ENCODE peak calls at places on chromosomes 12 and 14, in five cellular contexts. P, O, B, H and A are unnamed samples.

GRCh38 chr12:67630373-67631088 is 18.0 kb upstream of the DYRK2 start:
- DNase-seq in O (peak), H (no peak), P (no peak), B (peak), A (peak)

GRCh38 chr12:82666830-82667229 is 19.9 kb upstream of the TMTC2 start:
- DNase-seq in B (no peak), H (no peak), P (no peak), O (no peak), A (no peak)

GRCh38 chr14:81164167-81164774 is 56.5 kb downstream of the GTF2A1 start:
- DNase-seq in H (peak), O (peak), P (peak), B (peak), A (peak)

GRCh38 chr12:107618106-107618505 is 67.5 kb upstream of the PWP1 start:
- DNase-seq in H (no peak), B (no peak), O (no peak), P (no peak), A (no peak)

GRCh38 chr14:96631030-96631429 is 128.8 kb downstream of the PAPOLA start:
- DNase-seq in H (peak), B (no peak), O (no peak), P (no peak), A (no peak)

GRCh38 chr14:105055334-105055733 is 9.9 kb downstream of the GPR132 start:
- DNase-seq in B (no peak), O (no peak), P (no peak), H (no peak), A (no peak)

GRCh38 chr12:89211456-89211855 is 140.8 kb downstream of the DUSP6 start:
- DNase-seq in B (no peak), H (no peak), P (no peak), O (no peak), A (no peak)

GRCh38 chr14:86543531-86543930 is 1013.6 kb downstream of the FLRT2 start:
- DNase-seq in B (no peak), O (no peak), P (no peak), H (no peak), A (no peak)

GRCh38 chr12:89160716-89161123 is 191.6 kb downstream of the DUSP6 start:
- DNase-seq in B (no peak), O (no peak), H (no peak), P (no peak), A (peak)

GRCh38 chr12:31558521-31558920 is 32.4 kb downstream of the DENND5B start:
- DNase-seq in H (no peak), P (no peak), B (no peak), O (no peak), A (no peak)

GRCh38 chr14:60561845-60562746 is 53.1 kb downstream of the SIX6 start:
- DNase-seq in H (peak), O (peak), P (peak), B (peak), A (peak)

GRCh38 chr12:102406033-102406584 is 74.3 kb downstream of the IGF1 start:
- DNase-seq in O (no peak), P (no peak), H (no peak), B (peak), A (peak)

GRCh38 chr14:72731252-72732020 is 162.5 kb downstream of the DPF3 start:
- DNase-seq in B (no peak), O (no peak), P (no peak), H (no peak), A (no peak)

GRCh38 chr12:69779928-69780327 is 41.3 kb downstream of the RAB3IP start:
- DNase-seq in H (peak), O (no peak), P (peak), B (no peak), A (peak)

GRCh38 chr12:98053202-98053601 is 462.2 kb upstream of the TMPO start:
- DNase-seq in P (no peak), H (no peak), O (no peak), B (no peak), A (no peak)

GRCh38 chr12:49487605-49488004 is 51.2 kb upstream of the KCNH3 start:
- DNase-seq in B (peak), H (no peak), O (no peak), P (no peak), A (no peak)

GRCh38 chr12:123938679-123939480 is 33.8 kb downstream of the CCDC92 start:
- DNase-seq in P (peak), H (peak), O (no peak), B (no peak), A (peak)

GRCh38 chr12:15152864-15153263 is 68.4 kb downstream of the RERG start:
- DNase-seq in P (no peak), H (no peak), B (no peak), O (no peak), A (no peak)

GRCh38 chr12:2450553-2450952 is 344.2 kb upstream of the FKBP4 start:
- DNase-seq in O (no peak), P (no peak), B (no peak), H (no peak), A (no peak)

GRCh38 chr14:73777420-73777819 is 63.2 kb upstream of the PNMA1 start:
- DNase-seq in H (no peak), O (no peak), P (no peak), B (no peak), A (no peak)

GRCh38 chr12:92624236-92624635 is 78.6 kb upstream of the PLEKHG7 start:
- DNase-seq in H (no peak), O (no peak), P (peak), B (no peak), A (no peak)

GRCh38 chr12:100986595-100987547 is 192.3 kb downstream of the ANO4 start:
- DNase-seq in B (no peak), P (no peak), H (no peak), O (no peak), A (no peak)

GRCh38 chr12:45235087-45236025 is 19.5 kb downstream of the ANO6 start:
- DNase-seq in H (no peak), P (peak), B (no peak), O (peak), A (no peak)

GRCh38 chr14:99647407-99647806 is 2.5 kb downstream of the HHIPL1 start:
- DNase-seq in O (no peak), B (no peak), H (no peak), P (no peak), A (no peak)

GRCh38 chr12:109995366-109995702 is 834 bp downstream of the GIT2 start:
- DNase-seq in P (no peak), H (no peak), B (no peak), O (no peak), A (no peak)
- TF ChIP-seq RFX5 in P (no peak), H (no peak), B (no peak), O (no peak), A (no peak)

GRCh38 chr14:68417007-68417659 is 375.7 kb downstream of the ZFP36L1 start:
- DNase-seq in H (no peak), O (no peak), B (no peak), P (no peak), A (no peak)
- TF ChIP-seq RFX5 in H (no peak), O (no peak), B (no peak), P (no peak), A (no peak)

DNA sequence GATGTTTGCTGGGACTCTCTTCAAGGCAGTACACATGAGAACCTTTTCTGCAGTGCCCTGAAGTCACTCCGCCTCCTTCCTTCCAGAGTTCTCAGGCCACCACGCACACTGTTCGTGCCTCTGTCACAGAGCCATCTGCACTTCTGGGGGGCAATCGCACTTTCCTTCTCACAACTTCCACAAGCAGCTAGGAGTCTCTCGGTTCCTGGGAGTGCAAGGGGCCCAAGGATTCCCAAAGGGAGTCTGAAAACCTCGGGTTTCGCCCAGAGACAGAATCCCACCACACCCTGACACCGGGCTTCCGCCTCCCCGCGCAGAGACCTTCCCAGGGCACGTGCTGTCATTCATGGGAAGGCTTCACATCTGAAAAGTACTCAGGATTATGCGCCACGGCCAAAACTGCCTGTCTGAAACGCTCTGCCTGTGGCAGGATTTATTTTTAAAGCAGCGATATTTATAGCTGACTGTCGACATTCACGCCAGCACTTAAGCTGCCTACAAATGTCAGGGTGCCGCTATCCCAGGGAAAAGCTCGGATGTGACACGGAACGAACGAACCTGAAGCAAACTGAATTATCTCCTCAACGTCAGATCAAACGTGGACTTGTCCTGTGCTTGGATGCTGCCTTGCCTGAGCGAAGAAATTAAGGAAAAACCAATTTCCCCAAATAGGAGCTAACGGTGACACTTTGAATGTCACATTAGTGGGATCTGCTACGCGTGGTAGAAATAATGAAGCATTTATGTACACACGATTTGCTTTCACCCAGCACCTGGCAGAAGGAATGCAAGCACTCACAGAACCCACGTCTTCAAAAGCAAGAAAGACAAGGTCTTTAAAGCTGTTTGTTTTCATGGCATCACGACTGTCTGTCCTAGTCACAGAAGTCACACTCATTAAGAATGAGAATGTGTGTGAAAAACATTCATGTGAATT is 154.0 kb downstream of the PIWIL1 start:
- DNase-seq in B (no peak), P (no peak), H (no peak), O (no peak), A (no peak)
- TF ChIP-seq RFX5 in B (no peak), P (no peak), H (no peak), O (no peak), A (no peak)

GRCh38 chr14:67970923-67971322 is 151.3 kb downstream of the RAD51B start:
- DNase-seq in O (no peak), H (no peak), B (no peak), P (no peak), A (no peak)

GRCh38 chr14:67977468-67978034 is 158.0 kb downstream of the RAD51B start:
- DNase-seq in P (no peak), O (no peak), B (no peak), H (no peak), A (no peak)

GRCh38 chr14:67973415-67973814 is 153.8 kb downstream of the RAD51B start:
- DNase-seq in H (no peak), P (no peak), B (no peak), O (no peak), A (peak)

GRCh38 chr14:67975429-67975828 is 155.8 kb downstream of the RAD51B start:
- DNase-seq in B (no peak), O (no peak), H (no peak), P (no peak), A (no peak)

DNA sequence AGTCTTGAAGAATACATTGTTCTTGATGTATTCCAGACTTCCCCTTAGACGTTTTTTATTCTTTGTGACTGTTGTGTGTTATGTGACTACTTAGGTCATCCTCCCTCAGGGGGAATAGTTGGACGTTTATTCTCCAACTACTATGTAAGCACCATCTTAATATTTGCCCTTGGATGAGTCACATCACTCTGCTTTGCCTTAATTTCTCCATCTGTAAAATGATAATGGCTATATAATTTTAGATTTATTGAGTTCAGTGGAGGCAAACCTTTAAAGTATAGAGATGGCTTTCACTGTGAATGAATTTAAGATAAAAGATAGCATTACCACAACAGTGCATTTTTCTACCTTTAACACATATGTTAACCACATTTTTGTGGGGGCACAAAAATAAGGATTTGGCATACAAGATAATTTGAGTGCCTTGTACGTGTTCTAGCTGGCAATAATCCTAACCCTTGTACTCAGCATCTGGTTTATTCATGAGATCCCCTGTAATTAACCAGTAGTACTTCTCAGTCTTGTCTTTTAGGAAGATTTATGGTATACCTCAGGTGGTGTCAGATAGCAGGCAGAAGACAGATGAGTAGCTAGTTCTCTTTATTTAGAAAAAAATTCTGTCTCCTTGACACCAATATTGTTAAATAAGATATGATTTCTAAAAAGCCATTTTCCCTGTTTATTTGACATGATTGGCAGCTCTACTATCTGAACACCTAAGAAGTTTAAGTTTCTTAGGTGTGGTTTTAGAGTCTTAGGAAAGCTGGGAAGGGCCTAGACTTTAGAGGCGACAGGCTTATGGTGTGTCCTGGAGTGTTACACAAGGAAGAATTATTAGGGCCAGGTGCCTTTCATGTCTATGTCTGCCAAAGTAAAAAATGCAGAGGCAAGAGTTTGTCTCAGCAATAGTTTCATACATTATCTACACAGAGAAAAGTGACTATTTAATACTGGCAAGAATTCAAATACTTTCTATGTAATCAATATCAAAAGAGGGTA is 152.3 kb downstream of the RAD51B start:
- DNase-seq in O (no peak), B (no peak), H (no peak), P (no peak), A (peak)
- TF ChIP-seq RFX5 in O (no peak), B (no peak), H (no peak), P (no peak), A (no peak)

DNA sequence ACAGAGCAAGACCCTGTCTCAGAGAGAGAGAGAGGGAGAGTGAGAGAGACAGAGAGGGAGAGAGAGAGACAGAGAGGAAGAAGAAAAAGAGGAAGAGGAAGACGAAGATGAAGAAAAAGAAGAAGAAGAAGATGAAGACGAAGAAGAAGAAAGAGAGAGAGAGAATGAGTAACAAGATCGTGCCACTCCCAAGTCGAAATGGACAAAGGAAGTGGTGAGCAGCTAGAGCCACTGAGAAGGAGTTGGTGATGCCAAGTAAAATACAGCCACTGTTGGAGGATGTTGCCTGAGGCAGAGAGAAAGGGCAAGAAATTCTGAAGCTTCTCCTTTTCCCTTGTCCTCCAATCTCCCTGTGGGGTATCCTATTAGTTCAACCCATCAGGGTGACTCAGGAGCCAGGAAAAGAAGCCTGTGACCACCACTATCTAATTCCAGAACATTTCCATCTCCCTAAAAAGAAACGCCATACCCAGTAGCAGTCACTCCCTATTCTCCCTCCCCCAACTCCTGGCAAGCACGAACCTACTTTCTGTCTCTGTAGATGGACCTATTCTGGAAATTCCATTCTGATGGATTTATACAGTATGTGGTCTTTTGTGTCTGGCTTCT is 12.6 kb upstream of the ANAPC5 start:
- DNase-seq in O (no peak), H (no peak), P (no peak), B (no peak), A (no peak)
- TF ChIP-seq RFX5 in O (no peak), H (no peak), P (no peak), B (no peak), A (no peak)